ENCODE peak calls at places on chromosomes 7 and 10, in five cellular contexts. D is T follicular helper cell, A is body of pancreas, V is A172, W is SK-N-DZ. N is an unnamed sample.

GRCh38 chr7:39336457-39336856 is 229.7 kb upstream of the YAE1 start:
- DNase-seq in W (no peak), V (peak; percentile 58), D (no peak), A (no peak), N (no peak)

GRCh38 chr10:127532193-127532592 is 16.9 kb upstream of the NPS start:
- DNase-seq in D (no peak), A (no peak), W (no peak), V (no peak), N (no peak)

GRCh38 chr10:101322266-101323151 is 31.5 kb upstream of the BTRC start:
- DNase-seq in A (no peak), W (no peak), V (no peak), D (no peak), N (no peak)

GRCh38 chr7:66682350-66683093 is 53.8 kb downstream of the KCTD7 start:
- DNase-seq in D (no peak), V (peak; percentile 31), W (no peak), A (peak; percentile 41), N (peak; percentile 35)

GRCh38 chr7:121516791-121517305 is 120.7 kb upstream of the FAM3C start:
- DNase-seq in W (no peak), A (no peak), V (no peak), D (no peak), N (no peak)

GRCh38 chr10:132319853-132320669 is 11.9 kb upstream of the LRRC27 start:
- DNase-seq in V (peak; percentile 76), D (no peak), A (no peak), W (no peak), N (peak; percentile 91)

GRCh38 chr10:33630761-33631160 is 296.3 kb upstream of the NRP1 start:
- DNase-seq in A (no peak), W (no peak), D (no peak), V (no peak), N (no peak)

GRCh38 chr7:48938539-48938938 is 14.2 kb downstream of the CDC14C start:
- DNase-seq in A (no peak), W (no peak), V (peak; percentile 83), D (no peak), N (no peak)

GRCh38 chr7:74271742-74272141 is 17.5 kb upstream of the CLIP2 start:
- DNase-seq in D (no peak), A (no peak), W (no peak), V (no peak), N (no peak)

GRCh38 chr10:102225646-102226541 is at the start of gene ELOVL3:
- DNase-seq in V (peak; percentile 91), D (peak; percentile 77), W (peak; percentile 96), A (peak; percentile 95), N (peak; percentile 98)

GRCh38 chr10:61139230-61139928 is 195.4 kb upstream of the RHOBTB1 start:
- DNase-seq in D (no peak), W (no peak), V (no peak), A (no peak), N (no peak)

GRCh38 chr10:29329420-29329819 is 40.5 kb downstream of the LYZL1 start:
- DNase-seq in A (no peak), W (peak; percentile 75), V (no peak), D (no peak), N (no peak)

GRCh38 chr10:94630017-94630688 is 53.4 kb upstream of the CYP2C18 start:
- DNase-seq in W (peak; percentile 44), A (no peak), V (peak; percentile 46), D (no peak), N (no peak)

GRCh38 chr7:157274991-157275427 is 61.8 kb upstream of the DNAJB6 start:
- DNase-seq in D (no peak), A (no peak), V (no peak), W (no peak), N (no peak)

GRCh38 chr10:43427166-43427825 is 9.6 kb upstream of the ZNF487 start:
- DNase-seq in V (no peak), D (no peak), A (no peak), W (no peak), N (no peak)

GRCh38 chr10:127012769-127013152 is 107.5 kb downstream of the DOCK1 start:
- DNase-seq in V (peak; percentile 54), D (no peak), A (peak; percentile 98), W (no peak), N (no peak)

GRCh38 chr10:59346321-59346720 is 16.0 kb downstream of the FAM13C start:
- DNase-seq in D (no peak), V (no peak), A (no peak), W (no peak), N (no peak)

GRCh38 chr10:119344381-119344780 is 137.0 kb downstream of the GRK5 start:
- DNase-seq in D (no peak), W (no peak), V (no peak), A (no peak), N (no peak)

GRCh38 chr10:71138126-71138860 is 74.1 kb upstream of the UNC5B start:
- DNase-seq in V (no peak), D (no peak), W (no peak), A (peak; percentile 42), N (no peak)

N was measured in hepatic stellate cell.